ENCODE peak calls at places on chromosomes 12 and 14, in ten cellular contexts. Q is effector memory CD4-positive, alpha-beta T cell; V is AG04449; K is A549; S is epithelial cell of esophagus; Y is hepatocyte; F is left lung; M is OCI-LY7; P is GM23248; X is CD4-positive, alpha-beta memory T cell. O is an unnamed sample.
A peak's percentile ranks its signal among the peaks of the same experiment; 100 is the strongest.

GRCh38 chr12:70635713-70636112 is 1.5 kb downstream of the PTPRB start:
- DNase-seq in S (no peak), X (no peak), F (no peak), V (no peak), M (no peak), P (no peak), K (no peak), Q (no peak), Y (no peak), O (no peak)

GRCh38 chr14:73739899-73740685 is 25.9 kb upstream of the PNMA1 start:
- DNase-seq in Q (no peak), X (no peak), M (no peak), K (no peak), Y (peak; percentile 7), F (no peak), V (no peak), S (no peak), P (no peak), O (no peak)

GRCh38 chr14:74964787-74965769 is 9.7 kb upstream of the PGF start:
- DNase-seq in S (peak; percentile 66), V (no peak), P (peak; percentile 84), F (peak; percentile 40), M (no peak), X (no peak), K (no peak), Y (no peak), Q (no peak), O (no peak)

GRCh38 chr12:12655061-12655460 is 40.9 kb downstream of the GPR19 start:
- DNase-seq in M (no peak), X (no peak), Y (no peak), F (no peak), P (no peak), K (no peak), V (no peak), S (no peak), Q (no peak), O (no peak)

GRCh38 chr14:35878272-35879140 is 52.4 kb downstream of the BRMS1L start:
- DNase-seq in M (no peak), S (peak; percentile 76), Q (no peak), F (no peak), X (no peak), V (peak; percentile 56), P (peak; percentile 89), Y (peak; percentile 61), K (peak; percentile 41), O (peak; percentile 77)

GRCh38 chr12:69553626-69554248 is 31.5 kb upstream of the CCT2 start:
- DNase-seq in Q (no peak), M (no peak), S (peak; percentile 94), Y (peak; percentile 57), K (no peak), F (no peak), V (no peak), P (peak; percentile 74), X (no peak), O (peak; percentile 72)

GRCh38 chr12:124386059-124386458 is 91.2 kb downstream of the RFLNA start:
- DNase-seq in V (no peak), Y (no peak), S (no peak), P (peak; percentile 67), K (no peak), F (no peak), Q (no peak), M (no peak), X (no peak), O (no peak)

GRCh38 chr14:91509083-91509877 is 830 bp downstream of the PPP4R3A start:
- DNase-seq in M (peak; percentile 61), F (peak; percentile 87), Q (peak; percentile 16), V (no peak), P (peak; percentile 51), X (peak; percentile 42), S (peak; percentile 47), Y (peak; percentile 54), K (peak; percentile 27), O (no peak)

GRCh38 chr12:96907681-96908163 is 665 bp downstream of the NEDD1 start:
- DNase-seq in S (peak; percentile 27), X (peak; percentile 34), Y (peak; percentile 33), Q (no peak), F (no peak), V (no peak), K (peak; percentile 13), P (peak; percentile 59), M (peak; percentile 42), O (no peak)

GRCh38 chr12:80044694-80045046 is 54.7 kb upstream of the OTOGL start:
- DNase-seq in K (no peak), V (peak; percentile 58), M (no peak), F (no peak), X (no peak), P (peak; percentile 95), Y (no peak), Q (no peak), S (peak; percentile 87), O (peak; percentile 73)

GRCh38 chr12:11718768-11719253 is 69.3 kb downstream of the ETV6 start:
- DNase-seq in M (no peak), P (peak; percentile 92), Y (no peak), F (no peak), X (no peak), K (no peak), Q (no peak), V (peak; percentile 70), S (peak; percentile 86), O (no peak)

GRCh38 chr14:105876158-105876557 is 349.8 kb downstream of the TMEM121 start:
- DNase-seq in S (no peak), Q (no peak), K (no peak), F (peak; percentile 11), M (no peak), P (no peak), X (no peak), V (no peak), Y (no peak), O (no peak)

GRCh38 chr12:120851939-120852338 is 52.2 kb downstream of the SPPL3 start:
- DNase-seq in X (no peak), Y (no peak), F (no peak), Q (no peak), V (no peak), M (no peak), S (no peak), K (no peak), P (no peak), O (no peak)

GRCh38 chr12:23168459-23168858 is 543.5 kb downstream of the ETNK1 start:
- DNase-seq in F (no peak), X (no peak), Y (no peak), P (no peak), S (no peak), Q (no peak), V (no peak), K (no peak), M (no peak), O (no peak)
- H3K4me3 ChIP-seq in F (no peak overlapping the region), X (no peak overlapping the region), Y (no peak overlapping the region), P (no peak overlapping the region), S (no peak overlapping the region), Q (no peak overlapping the region), V (no peak overlapping the region), K (no peak overlapping the region), M (no peak overlapping the region), O (no peak overlapping the region)

GRCh38 chr12:47903927-47904646 is 707 bp downstream of the VDR start:
- DNase-seq in Y (peak; percentile 42), S (peak; percentile 86), X (peak; percentile 32), V (peak; percentile 33), M (no peak), Q (peak; percentile 48), K (peak; percentile 38), P (peak; percentile 93), F (peak; percentile 91), O (peak; percentile 62)

GRCh38 chr12:47900480-47901129 is 4.2 kb downstream of the VDR start:
- DNase-seq in V (no peak), P (peak; percentile 60), Q (no peak), S (peak; percentile 87), X (no peak), K (no peak), F (peak; percentile 75), M (peak; percentile 60), Y (peak; percentile 71), O (no peak)

GRCh38 chr12:47901285-47902093 is 3.3 kb downstream of the VDR start:
- DNase-seq in P (peak; percentile 11), X (no peak), Q (no peak), V (no peak), Y (no peak), F (no peak), S (no peak), K (no peak), M (no peak), O (no peak)

GRCh38 chr12:47903151-47903611 is 1.6 kb downstream of the VDR start:
- DNase-seq in V (peak; percentile 37), M (no peak), Y (peak; percentile 44), S (peak; percentile 64), Q (no peak), X (no peak), K (no peak), P (peak; percentile 87), F (no peak), O (peak; percentile 92)

DNA sequence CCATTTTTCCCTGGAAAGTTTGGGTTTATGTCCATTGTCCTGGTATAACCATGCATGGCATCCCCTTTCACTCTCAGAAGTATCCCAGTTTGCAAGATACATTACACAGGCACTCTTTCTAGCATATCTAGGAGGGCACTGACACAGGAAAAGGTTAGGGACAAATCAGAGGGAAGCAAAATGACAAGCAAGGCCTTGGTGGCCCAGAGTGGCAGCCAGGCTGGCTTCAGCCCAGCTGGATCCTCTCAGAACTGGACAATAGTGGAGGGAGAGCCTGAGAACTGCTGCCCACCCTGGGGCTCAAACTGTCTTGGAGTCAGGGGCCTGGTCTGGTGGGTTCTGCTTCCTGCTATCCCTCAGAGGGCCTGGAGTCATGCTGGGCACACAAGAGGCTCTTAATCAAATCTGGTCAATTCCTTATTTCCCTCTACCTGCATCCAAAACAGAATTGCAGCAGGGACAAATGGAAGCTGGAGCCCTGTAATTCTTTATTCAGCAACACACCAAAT is 2.6 kb downstream of the VDR start:
- DNase-seq in Y (no peak), Q (no peak), S (no peak), K (no peak), M (no peak), X (no peak), P (no peak), F (no peak), V (no peak), O (no peak)
- H3K4me3 ChIP-seq in Y (no peak overlapping the region), Q (no peak overlapping the region), S (no peak overlapping the region), K (no peak overlapping the region), M (no peak overlapping the region), X (no peak overlapping the region), P (peak overlapping the region; percentile 92), F (no peak overlapping the region), V (no peak overlapping the region), O (peak overlapping the region; percentile 54)

GRCh38 chr14:61344437-61345143 is 23.2 kb downstream of the PRKCH start:
- DNase-seq in V (no peak), K (no peak), S (no peak), P (no peak), M (no peak), F (no peak), Q (no peak), X (no peak), Y (no peak), O (no peak)
- H3K4me3 ChIP-seq in V (no peak overlapping the region), K (no peak overlapping the region), S (no peak overlapping the region), P (no peak overlapping the region), M (no peak overlapping the region), F (no peak overlapping the region), Q (peak overlapping the region; percentile 34), X (peak overlapping the region; percentile 42), Y (no peak overlapping the region), O (no peak overlapping the region)

DNA sequence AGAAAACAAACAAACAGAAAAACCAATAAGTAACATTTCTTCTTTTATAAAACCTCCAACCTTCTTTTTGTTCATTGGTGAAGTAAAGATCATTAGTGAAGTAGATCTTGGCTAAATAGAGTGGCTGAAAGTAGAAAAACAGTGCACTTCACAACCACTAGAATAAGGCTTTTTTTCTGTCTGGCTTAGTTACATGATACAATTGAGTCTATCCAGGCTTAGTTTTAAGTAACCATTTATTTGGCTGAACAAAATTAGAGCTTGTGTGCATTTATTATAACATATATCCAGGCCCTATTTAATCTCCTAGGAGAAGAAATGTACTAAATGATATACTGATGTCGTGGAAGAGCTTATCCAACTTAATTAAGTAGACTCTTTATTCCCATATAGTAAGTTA is 65.8 kb upstream of the STK38L start:
- DNase-seq in Q (no peak), P (no peak), F (no peak), K (no peak), M (no peak), S (no peak), X (no peak), Y (no peak), V (no peak), O (no peak)
- H3K4me3 ChIP-seq in Q (no peak overlapping the region), P (no peak overlapping the region), F (no peak overlapping the region), K (no peak overlapping the region), M (no peak overlapping the region), S (no peak overlapping the region), X (no peak overlapping the region), Y (no peak overlapping the region), V (no peak overlapping the region), O (no peak overlapping the region)